ENCODE peak calls at places on chromosomes 12 and 14, in five cellular contexts. One of them, this sample, is unnamed.

GRCh38 chr12:112924986-112925385 is 13.3 kb upstream of the OAS3 start:
- DNase-seq in stomach: no peak
- DNase-seq in K562: no peak
- DNase-seq in A549: no peak
- DNase-seq in esophagus muscularis mucosa: no peak
- DNase-seq in this sample: no peak

GRCh38 chr14:58238252-58239247 is 6.1 kb upstream of the PSMA3 start:
- DNase-seq in esophagus muscularis mucosa: no peak
- DNase-seq in A549: no peak
- DNase-seq in K562: peak; percentile 19
- DNase-seq in stomach: no peak
- DNase-seq in this sample: no peak

GRCh38 chr12:93078092-93078491 is 149.0 kb upstream of the EEA1 start:
- DNase-seq in A549: no peak
- DNase-seq in stomach: no peak
- DNase-seq in K562: no peak
- DNase-seq in esophagus muscularis mucosa: no peak
- DNase-seq in this sample: no peak

GRCh38 chr12:113299619-113300237 is 35.2 kb downstream of the SLC8B1 start:
- DNase-seq in stomach: peak; percentile 32
- DNase-seq in A549: peak; percentile 93
- DNase-seq in esophagus muscularis mucosa: no peak
- DNase-seq in K562: peak; percentile 88
- DNase-seq in this sample: no peak

GRCh38 chr12:13116971-13117370 is 13.5 kb upstream of the GSG1 start:
- DNase-seq in K562: no peak
- DNase-seq in esophagus muscularis mucosa: no peak
- DNase-seq in A549: no peak
- DNase-seq in stomach: no peak
- DNase-seq in this sample: no peak

GRCh38 chr14:103949386-103949785 is 7.1 kb upstream of the RD3L start:
- DNase-seq in esophagus muscularis mucosa: no peak
- DNase-seq in stomach: no peak
- DNase-seq in K562: no peak
- DNase-seq in A549: no peak
- DNase-seq in this sample: no peak

GRCh38 chr12:54390668-54391551 is 6.4 kb upstream of the ZNF385A start:
- DNase-seq in K562: peak; percentile 96
- DNase-seq in stomach: peak; percentile 58
- DNase-seq in A549: peak; percentile 49
- DNase-seq in esophagus muscularis mucosa: no peak
- DNase-seq in this sample: peak; percentile 84

GRCh38 chr12:113867258-113867657 is 98.9 kb downstream of the RBM19 start:
- DNase-seq in K562: peak; percentile 56
- DNase-seq in stomach: no peak
- DNase-seq in A549: peak; percentile 54
- DNase-seq in esophagus muscularis mucosa: no peak
- DNase-seq in this sample: no peak

GRCh38 chr12:127987199-127987901 is 279.6 kb upstream of the TMEM132C start:
- DNase-seq in K562: no peak
- DNase-seq in esophagus muscularis mucosa: no peak
- DNase-seq in A549: no peak
- DNase-seq in stomach: no peak
- DNase-seq in this sample: no peak

GRCh38 chr12:73629171-73629570 is 908.5 kb upstream of the ATXN7L3B start:
- DNase-seq in A549: no peak
- DNase-seq in K562: no peak
- DNase-seq in stomach: no peak
- DNase-seq in esophagus muscularis mucosa: no peak
- DNase-seq in this sample: no peak

GRCh38 chr14:95677168-95677835 is 8.9 kb upstream of the TCL1B start:
- DNase-seq in A549: no peak
- DNase-seq in esophagus muscularis mucosa: no peak
- DNase-seq in stomach: no peak
- DNase-seq in K562: no peak
- DNase-seq in this sample: no peak

GRCh38 chr12:64621257-64621942 is 11.1 kb downstream of the RASSF3 start:
- DNase-seq in stomach: no peak
- DNase-seq in A549: no peak
- DNase-seq in K562: no peak
- DNase-seq in esophagus muscularis mucosa: no peak
- DNase-seq in this sample: no peak

GRCh38 chr12:79127268-79127895 is 262.8 kb downstream of the SYT1 start:
- DNase-seq in K562: no peak
- DNase-seq in esophagus muscularis mucosa: no peak
- DNase-seq in stomach: no peak
- DNase-seq in A549: no peak
- DNase-seq in this sample: no peak

GRCh38 chr12:51371295-51371953 is 19.8 kb downstream of the GALNT6 start:
- DNase-seq in esophagus muscularis mucosa: no peak
- DNase-seq in K562: no peak
- DNase-seq in stomach: peak; percentile 62
- DNase-seq in A549: peak; percentile 97
- DNase-seq in this sample: no peak

GRCh38 chr14:69335421-69335820 is 62.7 kb downstream of the ERH start:
- DNase-seq in K562: no peak
- DNase-seq in stomach: no peak
- DNase-seq in esophagus muscularis mucosa: no peak
- DNase-seq in A549: no peak
- DNase-seq in this sample: no peak

GRCh38 chr14:23024612-23025075 is 10.1 kb downstream of the PSMB5 start:
- DNase-seq in K562: no peak
- DNase-seq in A549: no peak
- DNase-seq in esophagus muscularis mucosa: no peak
- DNase-seq in stomach: no peak
- DNase-seq in this sample: no peak

GRCh38 chr12:1056390-1056789 is 65.4 kb downstream of the ERC1 start:
- DNase-seq in A549: no peak
- DNase-seq in esophagus muscularis mucosa: no peak
- DNase-seq in stomach: no peak
- DNase-seq in K562: no peak
- DNase-seq in this sample: no peak

GRCh38 chr12:111753144-111753881 is 13.4 kb upstream of the ALDH2 start:
- DNase-seq in K562: peak; percentile 84
- DNase-seq in stomach: peak; percentile 67
- DNase-seq in esophagus muscularis mucosa: no peak
- DNase-seq in A549: peak; percentile 82
- DNase-seq in this sample: no peak

GRCh38 chr14:68791078-68791983 is 1.5 kb downstream of the ZFP36L1 start:
- DNase-seq in esophagus muscularis mucosa: peak; percentile 90
- DNase-seq in stomach: peak; percentile 27
- DNase-seq in A549: no peak
- DNase-seq in K562: no peak
- DNase-seq in this sample: peak; percentile 74

GRCh38 chr12:111673503-111673902 is 12.3 kb downstream of the BRAP start:
- DNase-seq in stomach: no peak
- DNase-seq in A549: no peak
- DNase-seq in esophagus muscularis mucosa: no peak
- DNase-seq in K562: peak; percentile 41
- DNase-seq in this sample: no peak

GRCh38 chr14:103347091-103347815 is 13.2 kb downstream of the EIF5 start:
- DNase-seq in stomach: no peak
- DNase-seq in K562: no peak
- DNase-seq in esophagus muscularis mucosa: no peak
- DNase-seq in A549: no peak
- DNase-seq in this sample: no peak

GRCh38 chr14:81450100-81450531 is 50.0 kb upstream of the STON2 start:
- DNase-seq in A549: no peak
- DNase-seq in stomach: no peak
- DNase-seq in K562: no peak
- DNase-seq in esophagus muscularis mucosa: no peak
- DNase-seq in this sample: no peak

GRCh38 chr14:101029668-101030290 is 126.3 kb upstream of the RTL1 start:
- DNase-seq in A549: no peak
- DNase-seq in K562: no peak
- DNase-seq in esophagus muscularis mucosa: no peak
- DNase-seq in stomach: no peak
- DNase-seq in this sample: peak; percentile 29

GRCh38 chr14:56491299-56492285 is 88.0 kb upstream of the TMEM260 start:
- DNase-seq in stomach: no peak
- DNase-seq in A549: peak; percentile 21
- DNase-seq in esophagus muscularis mucosa: peak; percentile 70
- DNase-seq in K562: peak; percentile 22
- DNase-seq in this sample: no peak

GRCh38 chr12:67034110-67034879 is 234.9 kb upstream of the CAND1 start:
- DNase-seq in esophagus muscularis mucosa: no peak
- DNase-seq in stomach: peak; percentile 52
- DNase-seq in A549: no peak
- DNase-seq in K562: no peak
- DNase-seq in this sample: no peak

GRCh38 chr14:53151523-53151866 is 1.6 kb downstream of the DDHD1 start:
- DNase-seq in K562: no peak
- DNase-seq in stomach: no peak
- DNase-seq in A549: no peak
- DNase-seq in esophagus muscularis mucosa: no peak
- DNase-seq in this sample: no peak

GRCh38 chr12:59405992-59406391 is 189.8 kb upstream of the SLC16A7 start:
- DNase-seq in A549: no peak
- DNase-seq in esophagus muscularis mucosa: no peak
- DNase-seq in K562: no peak
- DNase-seq in stomach: no peak
- DNase-seq in this sample: no peak

GRCh38 chr12:106001819-106002218 is 136.9 kb downstream of the NUAK1 start:
- DNase-seq in K562: no peak
- DNase-seq in esophagus muscularis mucosa: no peak
- DNase-seq in A549: no peak
- DNase-seq in stomach: no peak
- DNase-seq in this sample: no peak

GRCh38 chr12:91984571-91984970 is 161.1 kb downstream of the BTG1 start:
- DNase-seq in K562: no peak
- DNase-seq in A549: no peak
- DNase-seq in stomach: no peak
- DNase-seq in esophagus muscularis mucosa: no peak
- DNase-seq in this sample: no peak

DNA sequence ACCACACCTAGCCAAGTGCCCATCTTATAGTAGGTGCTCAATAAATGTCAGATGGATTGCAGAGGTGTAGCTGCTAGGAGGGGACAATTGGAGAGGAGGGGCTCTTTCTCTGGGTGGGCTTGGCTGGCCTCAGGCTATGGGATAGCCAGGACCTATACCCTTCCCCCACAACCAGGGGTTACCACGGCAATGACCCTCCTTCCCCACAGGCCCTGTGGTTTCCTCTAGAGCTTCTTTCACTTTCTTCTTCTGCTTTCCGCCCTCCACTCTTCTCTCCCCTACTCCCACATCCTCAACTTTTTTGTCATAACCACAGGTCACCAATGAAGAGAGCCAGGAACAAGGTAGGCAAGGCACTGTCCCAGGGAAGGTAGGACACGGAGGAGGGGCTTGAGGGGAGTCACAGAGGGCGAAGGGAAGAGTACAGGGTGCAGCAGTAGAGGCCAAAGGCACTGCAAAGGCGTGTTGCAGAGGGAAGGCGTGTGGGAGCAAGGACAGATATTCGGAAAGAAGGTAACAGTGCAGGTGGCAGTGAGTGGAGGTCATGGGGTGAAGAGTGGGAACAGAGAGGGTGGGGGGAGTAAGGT is 1.9 kb upstream of the ITGB7 start:
- DNase-seq in stomach: no peak
- DNase-seq in K562: no peak
- DNase-seq in A549: no peak
- DNase-seq in esophagus muscularis mucosa: no peak
- DNase-seq in this sample: peak; percentile 49
- TF ChIP-seq EP300 in stomach: no peak
- TF ChIP-seq EP300 in K562: no peak
- TF ChIP-seq EP300 in A549: no peak
- TF ChIP-seq EP300 in esophagus muscularis mucosa: no peak
- TF ChIP-seq EP300 in this sample: no peak

DNA sequence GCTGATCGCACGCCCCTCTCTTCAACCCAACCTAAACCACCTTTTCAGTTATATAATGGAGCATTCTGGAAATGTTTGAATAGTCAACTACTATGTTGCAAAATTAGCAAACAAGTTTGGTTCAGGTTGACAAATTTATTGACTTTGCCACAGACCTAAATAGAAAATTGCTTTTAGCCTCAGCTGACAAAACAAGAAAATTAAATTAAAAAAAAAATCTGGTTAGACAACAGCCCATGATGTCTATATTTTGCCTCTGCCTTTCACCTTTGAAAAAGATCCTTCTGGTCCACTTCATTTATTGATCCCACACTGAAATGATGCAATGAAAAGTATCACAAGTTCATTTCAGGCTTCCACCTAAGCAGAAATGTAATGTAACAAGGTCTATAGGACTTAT is 17.5 kb downstream of the SLC38A4 start:
- DNase-seq in K562: no peak
- DNase-seq in stomach: no peak
- DNase-seq in esophagus muscularis mucosa: no peak
- DNase-seq in A549: no peak
- DNase-seq in this sample: no peak
- TF ChIP-seq POLR2A in K562: no peak
- TF ChIP-seq POLR2A in stomach: no peak
- TF ChIP-seq POLR2A in esophagus muscularis mucosa: no peak
- TF ChIP-seq POLR2A in A549: no peak
- TF ChIP-seq POLR2A in this sample: no peak

DNA sequence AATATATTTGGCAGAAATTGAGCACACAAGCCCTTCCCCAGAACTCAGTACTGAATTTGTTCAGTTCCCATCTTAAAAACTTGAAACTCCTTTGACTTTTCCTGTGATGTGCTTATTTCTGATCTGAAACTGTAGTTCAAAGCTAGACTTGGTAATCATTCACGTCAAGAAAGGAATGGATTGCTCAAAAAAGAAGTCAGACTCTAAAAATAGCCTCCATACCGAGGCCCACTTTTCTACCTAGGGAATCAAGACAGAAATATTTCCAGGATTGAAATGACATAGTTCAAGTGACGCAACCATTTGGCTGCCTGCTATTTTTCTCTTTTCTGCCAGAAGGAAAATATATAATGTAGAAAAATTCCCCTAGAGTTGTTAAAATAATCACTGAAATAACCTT is 129.8 kb downstream of the ETV6 start:
- DNase-seq in esophagus muscularis mucosa: no peak
- DNase-seq in A549: no peak
- DNase-seq in stomach: no peak
- DNase-seq in K562: no peak
- DNase-seq in this sample: no peak
- TF ChIP-seq EP300 in esophagus muscularis mucosa: no peak
- TF ChIP-seq EP300 in A549: no peak
- TF ChIP-seq EP300 in stomach: no peak
- TF ChIP-seq EP300 in K562: no peak
- TF ChIP-seq EP300 in this sample: no peak

GRCh38 chr12:57110189-57111045 is 745 bp downstream of the STAT6 start:
- DNase-seq in K562: peak; percentile 75
- DNase-seq in stomach: peak; percentile 68
- DNase-seq in A549: peak; percentile 64
- DNase-seq in esophagus muscularis mucosa: no peak
- DNase-seq in this sample: peak; percentile 90
- TF ChIP-seq POLR2A in K562: no peak
- TF ChIP-seq POLR2A in stomach: no peak
- TF ChIP-seq POLR2A in A549: peak; percentile 26
- TF ChIP-seq POLR2A in esophagus muscularis mucosa: no peak
- TF ChIP-seq POLR2A in this sample: no peak

DNA sequence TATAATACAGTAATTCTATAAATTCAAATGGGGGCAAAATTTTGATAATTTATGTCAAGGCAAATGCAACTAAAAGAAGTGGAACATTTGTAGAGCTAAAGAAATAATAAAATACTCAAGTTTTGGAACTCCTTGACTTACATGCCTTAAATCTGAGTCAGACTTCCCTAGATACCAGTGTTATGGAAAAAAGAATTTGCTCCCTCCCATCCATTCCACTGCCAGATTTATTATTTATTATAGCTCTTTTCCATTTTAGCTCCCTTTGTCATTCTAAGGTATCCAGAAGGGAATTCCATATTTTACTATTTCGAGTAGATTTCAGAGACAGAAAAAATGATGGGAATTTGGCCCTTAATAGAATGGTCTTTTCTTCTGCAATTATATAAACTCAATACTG is 44.0 kb downstream of the RHOJ start:
- DNase-seq in A549: no peak
- DNase-seq in esophagus muscularis mucosa: no peak
- DNase-seq in K562: no peak
- DNase-seq in stomach: no peak
- DNase-seq in this sample: no peak
- TF ChIP-seq EP300 in A549: no peak
- TF ChIP-seq EP300 in esophagus muscularis mucosa: no peak
- TF ChIP-seq EP300 in K562: no peak
- TF ChIP-seq EP300 in stomach: no peak
- TF ChIP-seq EP300 in this sample: no peak